ENCODE peak calls at places on chromosomes 6 and 20, in six cellular contexts. A, D, X, W, M and B are unnamed samples.

GRCh38 chr20:32911355-32911754 is 52.6 kb downstream of the EFCAB8 start:
- DNase-seq in A (no peak), D (peak; percentile 10), X (no peak), W (no peak), M (no peak), B (no peak)

GRCh38 chr20:63973160-63973479 is 3.4 kb upstream of the ZNF512B start:
- DNase-seq in A (no peak), D (no peak), X (no peak), W (no peak), M (no peak), B (no peak)

GRCh38 chr6:143616741-143617140 is 61.0 kb upstream of the PHACTR2 start:
- DNase-seq in A (no peak), D (no peak), X (no peak), W (no peak), M (no peak), B (no peak)

GRCh38 chr20:43658068-43658722 is 8.7 kb upstream of the MYBL2 start:
- DNase-seq in A (peak; percentile 18), D (no peak), X (no peak), W (peak; percentile 6), M (no peak), B (no peak)

GRCh38 chr6:126603410-126603809 is 263.5 kb downstream of the CENPW start:
- DNase-seq in A (no peak), D (no peak), X (no peak), W (no peak), M (no peak), B (no peak)

GRCh38 chr6:111087106-111087835 is at the start of gene SLC16A10:
- DNase-seq in A (no peak), D (peak; percentile 85), X (no peak), W (peak; percentile 4), M (no peak), B (peak; percentile 56)

GRCh38 chr6:294656-295565 is 2.6 kb downstream of the DUSP22 start:
- DNase-seq in A (no peak), D (no peak), X (no peak), W (no peak), M (no peak), B (no peak)

GRCh38 chr6:96900873-96901272 is 3.2 kb upstream of the NDUFAF4 start:
- DNase-seq in A (no peak), D (no peak), X (no peak), W (no peak), M (no peak), B (no peak)

GRCh38 chr6:18247002-18247401 is 17.3 kb downstream of the DEK start:
- DNase-seq in A (no peak), D (no peak), X (no peak), W (no peak), M (no peak), B (no peak)

GRCh38 chr6:128252293-128253176 is 267.9 kb downstream of the PTPRK start:
- DNase-seq in A (peak; percentile 37), D (no peak), X (peak; percentile 28), W (no peak), M (no peak), B (no peak)

GRCh38 chr6:121544691-121545090 is 109.2 kb downstream of the GJA1 start:
- DNase-seq in A (no peak), D (no peak), X (no peak), W (no peak), M (no peak), B (no peak)

GRCh38 chr6:33692760-33693158 is 18.7 kb downstream of the UQCC2 start:
- DNase-seq in A (peak; percentile 7), D (peak; percentile 64), X (no peak), W (no peak), M (no peak), B (no peak)

GRCh38 chr6:128801621-128802020 is 81.3 kb upstream of the LAMA2 start:
- DNase-seq in A (no peak), D (no peak), X (no peak), W (no peak), M (no peak), B (no peak)

GRCh38 chr20:50776122-50776795 is 18.6 kb upstream of the BCAS4 start:
- DNase-seq in A (no peak), D (no peak), X (no peak), W (no peak), M (no peak), B (no peak)

GRCh38 chr6:81054011-81054410 is 698.5 kb downstream of the TENT5A start:
- DNase-seq in A (no peak), D (no peak), X (no peak), W (no peak), M (no peak), B (no peak)

GRCh38 chr6:123841067-123841896 is 37.6 kb downstream of the NKAIN2 start:
- DNase-seq in A (no peak), D (no peak), X (no peak), W (no peak), M (no peak), B (no peak)

GRCh38 chr6:17845598-17845997 is 138.9 kb upstream of the NUP153 start:
- DNase-seq in A (no peak), D (no peak), X (no peak), W (no peak), M (no peak), B (no peak)

GRCh38 chr6:69696273-69696672 is 100.5 kb downstream of the LMBRD1 start:
- DNase-seq in A (peak; percentile 5), D (no peak), X (no peak), W (no peak), M (no peak), B (no peak)

GRCh38 chr6:169867751-169868191 is 116.3 kb downstream of the ERMARD start:
- DNase-seq in A (no peak), D (no peak), X (no peak), W (no peak), M (no peak), B (no peak)

GRCh38 chr6:74969591-74970267 is 236.1 kb downstream of the COL12A1 start:
- DNase-seq in A (peak; percentile 6), D (no peak), X (no peak), W (peak; percentile 0), M (no peak), B (no peak)

GRCh38 chr6:158518196-158519127 is 41.4 kb upstream of the TMEM181 start:
- DNase-seq in A (peak; percentile 69), D (no peak), X (no peak), W (peak; percentile 86), M (peak; percentile 61), B (peak; percentile 50)

GRCh38 chr6:4788953-4789584 is 12.9 kb downstream of the CDYL start:
- DNase-seq in A (no peak), D (no peak), X (no peak), W (no peak), M (no peak), B (no peak)

GRCh38 chr20:46357030-46357514 is 48.8 kb upstream of the CDH22 start:
- DNase-seq in A (no peak), D (no peak), X (no peak), W (no peak), M (no peak), B (no peak)

GRCh38 chr20:2820084-2820895 is 4.1 kb downstream of the TMEM239 start:
- DNase-seq in A (peak; percentile 84), D (no peak), X (peak; percentile 28), W (peak; percentile 76), M (no peak), B (no peak)

DNA sequence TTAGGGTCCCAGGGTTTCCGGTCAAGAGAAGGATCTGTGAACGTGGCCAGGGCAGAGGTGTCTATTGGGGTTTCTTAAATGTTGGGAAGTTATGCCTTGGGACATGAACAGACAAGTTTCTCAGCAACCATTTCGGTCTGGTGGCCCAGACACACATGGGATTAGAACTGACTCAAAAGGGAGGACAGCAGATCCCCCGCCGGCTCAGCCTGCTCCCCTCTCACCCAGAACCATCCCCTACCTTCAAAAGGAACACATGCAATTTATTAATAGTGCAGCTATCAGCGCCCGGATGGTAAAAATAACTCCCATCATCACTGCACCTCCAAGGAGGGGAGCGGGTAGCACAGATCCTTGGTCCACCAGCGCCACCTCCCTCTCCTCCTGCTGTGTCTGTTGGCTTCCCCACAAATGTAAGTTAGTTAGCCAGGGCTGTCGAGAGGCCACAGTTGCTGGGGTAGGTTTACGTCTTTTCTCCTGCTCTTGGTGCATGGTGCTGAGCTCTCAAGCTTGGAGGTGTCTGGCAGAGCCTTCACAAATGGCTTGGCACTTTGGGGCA is 77.1 kb downstream of the TRAM2 start:
- DNase-seq in A (no peak), D (no peak), X (no peak), W (no peak), M (no peak), B (no peak)
- TF ChIP-seq CTCF in A (no peak), D (no peak), X (no peak), W (no peak), M (no peak), B (no peak)

GRCh38 chr6:11738681-11739375 is 39.8 kb downstream of the ADTRP start:
- DNase-seq in A (no peak), D (no peak), X (no peak), W (no peak), M (no peak), B (no peak)

GRCh38 chr6:11730645-11731044 is 48.0 kb downstream of the ADTRP start:
- DNase-seq in A (no peak), D (no peak), X (no peak), W (no peak), M (no peak), B (no peak)

GRCh38 chr6:11732036-11732545 is 46.5 kb downstream of the ADTRP start:
- DNase-seq in A (peak; percentile 12), D (peak; percentile 80), X (no peak), W (peak; percentile 61), M (peak; percentile 72), B (no peak)

GRCh38 chr6:11731423-11731822 is 47.2 kb downstream of the ADTRP start:
- DNase-seq in A (no peak), D (no peak), X (no peak), W (no peak), M (no peak), B (no peak)

DNA sequence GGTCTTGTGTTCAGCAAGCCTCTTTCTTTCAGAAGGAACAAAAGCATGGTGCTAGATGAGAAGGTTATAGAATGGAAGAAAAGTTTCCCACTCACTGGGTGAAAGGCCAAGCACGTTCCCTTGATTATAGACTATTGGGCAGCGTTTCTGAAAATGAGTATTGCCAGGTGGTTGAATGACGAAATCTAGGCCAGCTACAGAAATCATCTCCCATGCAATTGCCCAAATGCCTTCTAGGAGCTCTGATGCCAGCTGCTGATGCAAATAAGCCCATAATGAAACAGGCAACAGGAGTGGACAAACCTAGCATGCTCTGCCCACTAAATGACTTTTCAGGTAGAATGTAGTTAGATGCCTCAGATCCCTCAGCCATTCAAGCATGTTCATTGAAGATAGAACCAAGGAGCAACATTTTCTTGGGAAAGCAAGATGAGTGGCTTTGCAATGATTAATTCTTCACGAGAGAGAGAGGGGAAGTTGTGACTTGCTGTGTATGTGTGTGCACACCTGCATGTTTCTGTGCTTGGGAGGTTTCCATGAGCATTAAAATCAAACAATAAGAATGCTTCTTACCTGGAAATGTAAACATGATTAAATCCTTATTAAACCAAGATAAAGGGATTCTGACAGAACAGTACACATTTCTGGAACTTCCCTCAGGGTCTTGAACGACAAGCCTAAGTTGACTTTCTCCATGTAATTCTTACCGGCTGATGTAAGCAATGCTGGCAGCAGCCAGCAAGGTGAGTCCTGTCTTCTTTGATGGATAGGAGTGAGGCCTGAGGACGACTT is 43.5 kb downstream of the ADTRP start:
- DNase-seq in A (no peak), D (no peak), X (no peak), W (no peak), M (no peak), B (no peak)
- TF ChIP-seq CTCF in A (no peak), D (no peak), X (no peak), W (no peak), M (no peak), B (no peak)

GRCh38 chr6:139415365-139415764 is 40.9 kb upstream of the CITED2 start:
- DNase-seq in A (no peak), D (no peak), X (no peak), W (no peak), M (no peak), B (no peak)
- TF ChIP-seq CTCF in A (no peak), D (no peak), X (no peak), W (no peak), M (no peak), B (no peak)

GRCh38 chr6:52399511-52400315 is 20.4 kb upstream of the EFHC1 start:
- DNase-seq in A (peak; percentile 70), D (no peak), X (no peak), W (peak; percentile 81), M (no peak), B (peak; percentile 40)
- TF ChIP-seq CTCF in A (peak; percentile 91), D (peak; percentile 80), X (peak; percentile 76), W (peak; percentile 95), M (peak; percentile 88), B (peak; percentile 86)